ENCODE peak calls at places on chromosomes 7 and 10, in five cellular contexts. Z is breast epithelium, J is heart left ventricle, R is adrenal gland, V is A549. E is an unnamed sample. For H3K4me1, the result is how much of the 10 kb centered on the place peaks cover.

GRCh38 chr7:30134523-30135270 is at the start of gene MTURN:
- DNase-seq in Z (peak), J (peak), R (peak), V (peak), E (peak)

GRCh38 chr7:30546596-30546995 is 42.0 kb upstream of the GGCT start:
- DNase-seq in Z (no peak), J (no peak), R (no peak), V (no peak), E (no peak)

GRCh38 chr7:55060690-55061414 is 42.0 kb downstream of the EGFR start:
- DNase-seq in Z (no peak), J (no peak), R (peak), V (no peak), E (no peak)

GRCh38 chr7:79806161-79806734 is 328.4 kb upstream of the GNAI1 start:
- DNase-seq in Z (no peak), J (no peak), R (no peak), V (peak), E (no peak)

GRCh38 chr7:94374231-94374630 is 20.5 kb upstream of the COL1A2 start:
- DNase-seq in Z (no peak), J (peak), R (peak), V (no peak), E (peak)

GRCh38 chr10:69974551-69975155 is 78.0 kb upstream of the MACROH2A2 start:
- DNase-seq in Z (no peak), J (no peak), R (no peak), V (no peak), E (no peak)

GRCh38 chr10:14386202-14386593 is 55.5 kb upstream of the FRMD4A start:
- DNase-seq in Z (no peak), J (no peak), R (no peak), V (peak), E (no peak)

GRCh38 chr7:151637781-151638261 is 118.1 kb upstream of the RHEB start:
- DNase-seq in Z (no peak), J (peak), R (peak), V (no peak), E (no peak)

GRCh38 chr7:103748680-103749079 is 240.8 kb downstream of the RELN start:
- DNase-seq in Z (no peak), J (no peak), R (no peak), V (no peak), E (no peak)

GRCh38 chr7:144936314-144936713 is 100.5 kb upstream of the TPK1 start:
- DNase-seq in Z (no peak), J (no peak), R (no peak), V (no peak), E (no peak)

GRCh38 chr7:143455494-143455893 is 12.2 kb downstream of the TAS2R60 start:
- DNase-seq in Z (no peak), J (no peak), R (no peak), V (no peak), E (no peak)

GRCh38 chr10:30425336-30426075 is 8.5 kb upstream of the MAP3K8 start:
- DNase-seq in Z (no peak), J (no peak), R (no peak), V (no peak), E (no peak)

GRCh38 chr7:105296491-105296890 is 92.2 kb downstream of the SRPK2 start:
- DNase-seq in Z (no peak), J (no peak), R (no peak), V (no peak), E (no peak)

GRCh38 chr7:101200862-101201599 is at the start of gene MOGAT3:
- DNase-seq in Z (no peak), J (no peak), R (no peak), V (no peak), E (no peak)

GRCh38 chr7:1331576-1332467 is 99.2 kb downstream of the UNCX start:
- DNase-seq in Z (no peak), J (no peak), R (no peak), V (no peak), E (no peak)

GRCh38 chr10:95183451-95184230 is 10.4 kb upstream of the ACSM6 start:
- DNase-seq in Z (peak), J (peak), R (peak), V (peak), E (peak)
- TF ChIP-seq POLR2A in Z (no peak), J (no peak), R (peak), V (peak), E (no peak)

DNA sequence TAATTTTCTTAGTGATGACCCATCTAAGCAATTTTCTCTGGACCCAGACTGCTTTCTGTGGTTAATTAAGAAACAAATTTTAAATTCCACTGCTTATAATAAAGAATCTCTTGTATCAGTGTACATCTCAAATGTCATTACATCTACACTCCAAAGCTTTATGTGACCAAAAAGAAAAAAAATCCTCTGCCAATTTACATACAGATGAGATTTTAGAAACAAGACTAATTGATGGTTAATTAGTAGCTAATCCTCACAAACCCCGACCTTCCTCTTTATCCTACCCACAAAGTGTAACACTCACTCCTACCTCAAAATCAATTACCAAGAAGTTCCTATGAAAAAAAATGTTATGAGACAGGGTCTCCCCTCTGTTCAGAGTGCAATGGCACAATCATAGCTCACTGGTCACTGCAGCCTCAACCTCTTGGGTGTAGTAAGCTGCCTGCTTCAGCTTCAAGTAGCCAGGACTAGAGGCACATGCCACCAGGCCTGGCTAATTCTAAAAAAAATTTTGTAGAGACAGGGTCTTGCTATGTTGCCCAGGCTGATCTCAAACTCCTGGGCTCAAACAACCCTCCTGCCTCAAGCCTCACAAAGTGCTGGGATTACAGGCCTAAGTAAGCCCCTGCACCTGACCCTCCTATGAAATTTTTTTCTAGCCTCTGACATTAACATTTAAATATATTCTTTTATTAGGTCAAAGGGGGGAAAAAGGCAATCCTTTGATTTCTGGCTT is 14.8 kb downstream of the KIF5B start:
- DNase-seq in Z (no peak), J (peak), R (no peak), V (no peak), E (no peak)
- H3K4me1 ChIP-seq in Z (under half), J (half or more), R (half or more), V (under half), E (under half)

GRCh38 chr10:118544401-118544948 is 51.0 kb downstream of the PRLHR start:
- DNase-seq in Z (no peak), J (no peak), R (no peak), V (no peak), E (no peak)
- TF ChIP-seq CTCF in Z (no peak), J (no peak), R (no peak), V (no peak), E (no peak)

GRCh38 chr7:44985033-44985695 is 6.3 kb upstream of the MYO1G start:
- DNase-seq in Z (no peak), J (no peak), R (no peak), V (no peak), E (no peak)

GRCh38 chr7:44985900-44986217 is 7.0 kb upstream of the MYO1G start:
- DNase-seq in Z (no peak), J (no peak), R (no peak), V (no peak), E (no peak)

GRCh38 chr7:44984478-44984758 is 5.6 kb upstream of the MYO1G start:
- DNase-seq in Z (no peak), J (no peak), R (no peak), V (no peak), E (no peak)

GRCh38 chr7:44987996-44988395 is 9.2 kb upstream of the MYO1G start:
- DNase-seq in Z (no peak), J (no peak), R (no peak), V (no peak), E (no peak)

GRCh38 chr7:44986218-44987053 is 7.6 kb upstream of the MYO1G start:
- DNase-seq in Z (peak), J (peak), R (peak), V (peak), E (peak)
- TF ChIP-seq POLR2A in Z (peak), J (peak), R (peak), V (peak), E (peak)

E was measured in testis.